ENCODE peak calls at places on chromosomes 1 and 21, in four cellular contexts. One of them, this sample, is unnamed. For H3K36me3, the result is how much of the 10 kb centered on the place peaks cover.

GRCh38 chr1:71753746-71754145 is 528.6 kb downstream of the NEGR1 start:
- DNase-seq in mesenchymal stem cell: no peak
- DNase-seq in IMR-90: no peak
- DNase-seq in neuronal stem cell: no peak
- DNase-seq in this sample: peak

GRCh38 chr1:161706483-161707347 is at the start of gene FCRLA:
- DNase-seq in mesenchymal stem cell: peak
- DNase-seq in IMR-90: peak
- DNase-seq in neuronal stem cell: no peak
- DNase-seq in this sample: no peak

GRCh38 chr1:33182896-33183295 is 1.1 kb upstream of the TRIM62 start:
- DNase-seq in mesenchymal stem cell: no peak
- DNase-seq in IMR-90: no peak
- DNase-seq in neuronal stem cell: no peak
- DNase-seq in this sample: no peak

GRCh38 chr1:44636711-44637589 is 37.3 kb downstream of the TMEM53 start:
- DNase-seq in mesenchymal stem cell: no peak
- DNase-seq in IMR-90: peak
- DNase-seq in neuronal stem cell: no peak
- DNase-seq in this sample: no peak

GRCh38 chr1:12631571-12631970 is 12.3 kb upstream of the AADACL4 start:
- DNase-seq in mesenchymal stem cell: no peak
- DNase-seq in IMR-90: no peak
- DNase-seq in neuronal stem cell: no peak
- DNase-seq in this sample: no peak

GRCh38 chr1:211828584-211829342 is 1.8 kb downstream of the LPGAT1 start:
- DNase-seq in mesenchymal stem cell: no peak
- DNase-seq in IMR-90: peak
- DNase-seq in neuronal stem cell: no peak
- DNase-seq in this sample: no peak

GRCh38 chr1:182251561-182251960 is 140.0 kb downstream of the GLUL start:
- DNase-seq in mesenchymal stem cell: no peak
- DNase-seq in IMR-90: no peak
- DNase-seq in neuronal stem cell: no peak
- DNase-seq in this sample: no peak

GRCh38 chr1:61445269-61445825 is 279.6 kb downstream of the TM2D1 start:
- DNase-seq in mesenchymal stem cell: no peak
- DNase-seq in IMR-90: no peak
- DNase-seq in neuronal stem cell: no peak
- DNase-seq in this sample: no peak

GRCh38 chr1:225877570-225877969 is 4.6 kb downstream of the TMEM63A start:
- DNase-seq in mesenchymal stem cell: peak
- DNase-seq in IMR-90: peak
- DNase-seq in neuronal stem cell: peak
- DNase-seq in this sample: peak

GRCh38 chr1:175678471-175678870 is 64.9 kb downstream of the TNR start:
- DNase-seq in mesenchymal stem cell: peak
- DNase-seq in IMR-90: no peak
- DNase-seq in neuronal stem cell: no peak
- DNase-seq in this sample: peak

GRCh38 chr1:175679931-175680652 is 63.3 kb downstream of the TNR start:
- DNase-seq in mesenchymal stem cell: no peak
- DNase-seq in IMR-90: no peak
- DNase-seq in neuronal stem cell: no peak
- DNase-seq in this sample: no peak

GRCh38 chr1:175671066-175671465 is 72.3 kb downstream of the TNR start:
- DNase-seq in mesenchymal stem cell: no peak
- DNase-seq in IMR-90: no peak
- DNase-seq in neuronal stem cell: no peak
- DNase-seq in this sample: no peak

GRCh38 chr1:175673236-175674150 is 69.9 kb downstream of the TNR start:
- DNase-seq in mesenchymal stem cell: peak
- DNase-seq in IMR-90: no peak
- DNase-seq in neuronal stem cell: peak
- DNase-seq in this sample: peak

DNA sequence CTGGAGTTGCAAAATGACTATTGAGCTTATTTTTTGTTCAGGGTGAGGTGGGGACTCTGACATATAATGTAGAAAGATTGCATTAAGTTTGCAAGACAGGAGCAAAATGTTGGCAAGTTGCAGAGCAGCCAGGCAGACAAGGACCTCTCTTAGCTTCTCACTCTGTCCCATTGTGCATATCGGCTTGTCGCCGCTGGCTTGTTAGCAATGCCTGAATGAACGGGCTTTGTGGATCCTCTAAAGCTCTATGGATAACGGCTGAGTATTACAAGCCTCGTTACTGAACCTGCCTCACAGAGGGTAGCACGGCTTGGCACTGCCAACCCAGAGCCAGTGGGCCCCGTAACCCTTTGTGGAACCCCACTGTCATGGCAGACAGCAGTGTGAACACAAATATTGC is 68.4 kb downstream of the TNR start:
- DNase-seq in mesenchymal stem cell: no peak
- DNase-seq in IMR-90: no peak
- DNase-seq in neuronal stem cell: peak
- DNase-seq in this sample: no peak
- H3K23ac ChIP-seq in mesenchymal stem cell: no peak
- H3K23ac ChIP-seq in IMR-90: no peak
- H3K23ac ChIP-seq in neuronal stem cell: no peak
- H3K23ac ChIP-seq in this sample: no peak

GRCh38 chr21:34822957-34823356 is 154.2 kb downstream of the CLIC6 start:
- DNase-seq in mesenchymal stem cell: peak
- DNase-seq in IMR-90: peak
- DNase-seq in neuronal stem cell: no peak
- DNase-seq in this sample: peak
- H3K36me3 ChIP-seq in mesenchymal stem cell: under half
- H3K36me3 ChIP-seq in IMR-90: half or more
- H3K36me3 ChIP-seq in neuronal stem cell: under half
- H3K36me3 ChIP-seq in this sample: under half

GRCh38 chr1:201461193-201461657 is 7.8 kb downstream of the PHLDA3 start:
- DNase-seq in mesenchymal stem cell: peak
- DNase-seq in IMR-90: peak
- DNase-seq in neuronal stem cell: no peak
- DNase-seq in this sample: peak
- H2AK5ac ChIP-seq in mesenchymal stem cell: peak
- H2AK5ac ChIP-seq in IMR-90: peak
- H2AK5ac ChIP-seq in neuronal stem cell: no peak
- H2AK5ac ChIP-seq in this sample: no peak

GRCh38 chr1:246564839-246565750 is 966 bp downstream of the TFB2M start:
- DNase-seq in mesenchymal stem cell: peak
- DNase-seq in IMR-90: no peak
- DNase-seq in neuronal stem cell: no peak
- DNase-seq in this sample: no peak
- H3K23ac ChIP-seq in mesenchymal stem cell: no peak
- H3K23ac ChIP-seq in IMR-90: peak
- H3K23ac ChIP-seq in neuronal stem cell: no peak
- H3K23ac ChIP-seq in this sample: no peak

DNA sequence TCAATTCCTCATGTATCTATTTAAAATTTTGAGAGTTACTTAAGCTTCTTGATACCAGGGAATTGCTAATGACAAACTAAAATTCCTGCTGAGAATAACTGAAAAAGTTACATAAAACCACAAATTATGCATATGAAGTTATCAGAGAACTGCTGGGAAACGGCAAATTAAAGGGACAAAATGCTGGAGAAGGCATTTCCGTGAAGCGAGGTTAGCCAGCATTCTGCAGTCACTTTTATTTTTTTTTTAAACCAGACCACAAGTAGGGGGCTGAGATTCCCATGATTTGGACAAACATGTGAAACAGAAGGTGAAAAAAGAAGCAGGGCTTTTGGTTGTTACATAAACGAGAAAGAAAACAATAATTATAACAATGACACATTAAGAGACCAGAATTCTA is 737.6 kb upstream of the CHRM3 start:
- DNase-seq in mesenchymal stem cell: no peak
- DNase-seq in IMR-90: no peak
- DNase-seq in neuronal stem cell: no peak
- DNase-seq in this sample: peak
- H3K36me3 ChIP-seq in mesenchymal stem cell: under half
- H3K36me3 ChIP-seq in IMR-90: under half
- H3K36me3 ChIP-seq in neuronal stem cell: under half
- H3K36me3 ChIP-seq in this sample: under half

GRCh38 chr1:115190766-115191165 is 101.5 kb upstream of the TSPAN2 start:
- DNase-seq in mesenchymal stem cell: no peak
- DNase-seq in IMR-90: peak
- DNase-seq in neuronal stem cell: no peak
- DNase-seq in this sample: no peak
- H2AK5ac ChIP-seq in mesenchymal stem cell: peak
- H2AK5ac ChIP-seq in IMR-90: peak
- H2AK5ac ChIP-seq in neuronal stem cell: no peak
- H2AK5ac ChIP-seq in this sample: no peak

GRCh38 chr1:21414002-21414401 is 25.9 kb upstream of the NBPF3 start:
- DNase-seq in mesenchymal stem cell: no peak
- DNase-seq in IMR-90: no peak
- DNase-seq in neuronal stem cell: no peak
- DNase-seq in this sample: no peak
- H3K23ac ChIP-seq in mesenchymal stem cell: no peak
- H3K23ac ChIP-seq in IMR-90: no peak
- H3K23ac ChIP-seq in neuronal stem cell: no peak
- H3K23ac ChIP-seq in this sample: no peak

GRCh38 chr21:34818663-34819158 is 149.9 kb downstream of the CLIC6 start:
- DNase-seq in mesenchymal stem cell: no peak
- DNase-seq in IMR-90: peak
- DNase-seq in neuronal stem cell: no peak
- DNase-seq in this sample: no peak

GRCh38 chr21:34821717-34822116 is 152.9 kb downstream of the CLIC6 start:
- DNase-seq in mesenchymal stem cell: no peak
- DNase-seq in IMR-90: no peak
- DNase-seq in neuronal stem cell: no peak
- DNase-seq in this sample: no peak

GRCh38 chr21:34817821-34818662 is 149.2 kb downstream of the CLIC6 start:
- DNase-seq in mesenchymal stem cell: no peak
- DNase-seq in IMR-90: no peak
- DNase-seq in neuronal stem cell: no peak
- DNase-seq in this sample: no peak

GRCh38 chr21:34819357-34819999 is 150.7 kb downstream of the CLIC6 start:
- DNase-seq in mesenchymal stem cell: no peak
- DNase-seq in IMR-90: no peak
- DNase-seq in neuronal stem cell: peak
- DNase-seq in this sample: peak

DNA sequence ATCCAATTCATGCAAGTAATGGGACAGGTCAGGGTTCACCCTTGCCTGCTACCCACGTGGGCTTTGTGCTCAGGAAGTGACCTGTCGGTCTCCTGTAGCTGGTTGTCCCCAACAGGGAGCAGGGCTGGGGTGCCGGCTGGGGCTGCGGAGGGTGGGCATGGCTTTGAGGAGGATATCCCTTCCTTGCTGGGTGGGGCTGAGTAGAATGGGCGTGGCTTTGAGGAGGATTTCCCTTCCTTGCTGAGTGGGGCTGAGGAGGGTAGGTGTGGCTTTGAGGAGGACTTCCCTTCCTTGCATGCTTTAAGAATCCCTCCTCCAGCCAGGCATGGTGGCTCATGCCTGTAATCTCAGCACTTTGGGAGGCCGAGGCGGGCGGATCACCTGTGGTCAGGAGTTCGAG is 151.3 kb downstream of the CLIC6 start:
- DNase-seq in mesenchymal stem cell: no peak
- DNase-seq in IMR-90: no peak
- DNase-seq in neuronal stem cell: no peak
- DNase-seq in this sample: peak
- H3K36me3 ChIP-seq in mesenchymal stem cell: under half
- H3K36me3 ChIP-seq in IMR-90: half or more
- H3K36me3 ChIP-seq in neuronal stem cell: under half
- H3K36me3 ChIP-seq in this sample: under half

DNA sequence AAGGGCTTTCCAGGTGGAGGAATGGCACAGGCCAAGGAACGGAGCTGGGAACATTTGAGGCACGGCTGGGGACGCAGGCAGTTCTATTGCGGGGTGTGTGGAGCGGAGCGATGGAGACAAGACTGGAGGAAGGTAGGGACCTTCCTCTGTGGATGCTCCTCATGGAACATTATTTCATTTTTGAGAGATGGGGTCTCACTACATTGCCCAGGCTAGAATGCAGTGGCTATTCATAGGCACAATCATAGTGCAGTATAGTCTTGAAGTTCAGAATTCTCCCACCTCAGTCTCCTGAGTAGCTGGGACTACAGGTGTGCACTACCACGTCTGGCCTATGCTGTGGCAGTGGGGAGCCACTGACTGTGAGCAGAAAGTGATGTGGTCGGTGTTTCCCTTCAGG is 41.0 kb upstream of the ACOT11 start:
- DNase-seq in mesenchymal stem cell: no peak
- DNase-seq in IMR-90: no peak
- DNase-seq in neuronal stem cell: no peak
- DNase-seq in this sample: no peak
- H2AK5ac ChIP-seq in mesenchymal stem cell: no peak
- H2AK5ac ChIP-seq in IMR-90: no peak
- H2AK5ac ChIP-seq in neuronal stem cell: no peak
- H2AK5ac ChIP-seq in this sample: no peak

DNA sequence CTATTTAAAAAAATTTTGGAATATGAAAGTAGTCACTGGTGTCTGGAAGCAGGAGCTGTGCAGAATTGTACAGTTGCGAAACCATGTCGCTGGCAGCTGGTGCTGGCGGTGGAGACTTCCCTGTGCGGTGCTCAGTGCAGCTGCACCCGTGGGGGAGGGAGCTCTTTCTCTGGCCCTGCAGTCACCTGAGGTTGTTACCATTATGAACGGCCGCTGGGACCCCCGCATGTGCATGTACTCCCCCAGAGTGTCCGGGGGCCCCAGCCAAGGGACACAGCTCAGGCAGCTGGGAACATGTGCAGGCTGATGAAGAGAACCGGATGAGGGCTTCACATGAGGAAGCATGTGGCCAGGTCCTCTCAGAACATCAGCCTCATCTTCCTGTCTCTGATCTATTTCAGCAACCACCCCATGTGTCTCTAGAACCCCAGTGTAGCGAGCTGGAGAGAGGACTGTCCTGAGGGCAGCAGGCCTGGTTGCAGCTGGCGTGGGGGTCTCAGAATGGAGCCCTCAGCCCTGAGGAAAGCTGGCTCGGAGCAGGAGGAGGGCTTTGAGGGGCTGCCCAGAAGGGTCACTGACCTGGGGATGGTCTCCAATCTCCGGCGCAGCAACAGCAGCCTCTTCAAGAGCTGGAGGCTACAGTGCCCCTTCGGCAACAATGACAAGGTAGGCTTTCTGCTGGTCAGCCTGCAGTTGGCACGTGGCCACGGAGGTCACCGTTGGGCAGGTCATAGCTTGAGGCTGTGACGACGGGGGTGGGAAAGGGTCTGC is at the start of gene TRPM2:
- DNase-seq in mesenchymal stem cell: no peak
- DNase-seq in IMR-90: no peak
- DNase-seq in neuronal stem cell: no peak
- DNase-seq in this sample: no peak
- H3K23ac ChIP-seq in mesenchymal stem cell: no peak
- H3K23ac ChIP-seq in IMR-90: no peak
- H3K23ac ChIP-seq in neuronal stem cell: peak
- H3K23ac ChIP-seq in this sample: no peak